ENCODE peak calls at places on chromosomes 3 and 15, in nine cellular contexts. W is iPS-NIHi11; U is NCI-H2171 treated with DMSO at 0.1 percent for 48 hours; R is NCI-H2029; K is activated CD8-positive, alpha-beta T cell treated with anti-CD3 and anti-CD28 coated beads for 36 hours; I is choroid plexus epithelial cell; M is activated T-cell treated with anti-CD3 and anti-CD28 coated beads for 24 hours; V is HFFc6; O is stomach. Q is an unnamed sample.

GRCh38 chr3:33886015-33886414 is 87.6 kb downstream of the PDCD6IP start:
- DNase-seq in W (no peak), U (no peak), R (no peak), K (no peak), I (peak), M (no peak), V (no peak), O (no peak), Q (no peak)

GRCh38 chr3:185057829-185058228 is 95.0 kb downstream of the C3orf70 start:
- DNase-seq in W (no peak), U (no peak), R (no peak), K (no peak), I (no peak), M (no peak), V (no peak), O (no peak), Q (no peak)

GRCh38 chr3:66476852-66477381 is 23.9 kb downstream of the LRIG1 start:
- DNase-seq in W (no peak), U (no peak), R (no peak), K (no peak), I (no peak), M (no peak), V (no peak), O (no peak), Q (no peak)

GRCh38 chr3:37161351-37161750 is 13.0 kb downstream of the LRRFIP2 start:
- DNase-seq in W (no peak), U (no peak), R (no peak), K (no peak), I (no peak), M (no peak), V (peak), O (no peak), Q (no peak)

GRCh38 chr15:62566248-62566647 is 401.2 kb upstream of the C2CD4B start:
- DNase-seq in W (no peak), U (no peak), R (no peak), K (no peak), I (no peak), M (no peak), V (peak), O (no peak), Q (no peak)

GRCh38 chr3:102757950-102758349 is 323.1 kb downstream of the ZPLD1 start:
- DNase-seq in W (no peak), U (no peak), R (no peak), K (no peak), I (no peak), M (no peak), V (no peak), O (no peak), Q (no peak)

GRCh38 chr3:66625464-66626216 is 124.8 kb upstream of the LRIG1 start:
- DNase-seq in W (no peak), U (no peak), R (no peak), K (no peak), I (peak), M (no peak), V (no peak), O (no peak), Q (no peak)

GRCh38 chr3:43004282-43004681 is 25.2 kb downstream of the GASK1A start:
- DNase-seq in W (no peak), U (no peak), R (no peak), K (no peak), I (peak), M (no peak), V (no peak), O (no peak), Q (no peak)

GRCh38 chr3:170228093-170228766 is 6.0 kb downstream of the PRKCI start:
- DNase-seq in W (no peak), U (no peak), R (no peak), K (no peak), I (peak), M (no peak), V (peak), O (no peak), Q (no peak)

GRCh38 chr3:169264711-169265110 is 398.8 kb downstream of the MECOM start:
- DNase-seq in W (no peak), U (peak), R (peak), K (no peak), I (peak), M (no peak), V (peak), O (peak), Q (peak)

GRCh38 chr3:183247190-183247589 is 5.9 kb upstream of the B3GNT5 start:
- DNase-seq in W (no peak), U (no peak), R (no peak), K (no peak), I (peak), M (no peak), V (no peak), O (no peak), Q (no peak)

GRCh38 chr15:50883903-50884302 is 24.6 kb upstream of the AP4E1 start:
- DNase-seq in W (no peak), U (no peak), R (no peak), K (peak), I (peak), M (no peak), V (peak), O (no peak), Q (no peak)

GRCh38 chr3:40867826-40868225 is 331.5 kb upstream of the CTNNB1 start:
- DNase-seq in W (no peak), U (no peak), R (no peak), K (no peak), I (no peak), M (no peak), V (no peak), O (no peak), Q (no peak)

GRCh38 chr3:55183259-55183658 is 255.4 kb upstream of the LRTM1 start:
- DNase-seq in W (no peak), U (no peak), R (no peak), K (no peak), I (no peak), M (no peak), V (no peak), O (no peak), Q (no peak)

GRCh38 chr3:200747-201146 is 4.2 kb downstream of the CHL1 start:
- DNase-seq in W (no peak), U (no peak), R (no peak), K (no peak), I (no peak), M (no peak), V (no peak), O (no peak), Q (no peak)

GRCh38 chr3:54262541-54262940 is 140.2 kb downstream of the CACNA2D3 start:
- DNase-seq in W (no peak), U (no peak), R (no peak), K (no peak), I (no peak), M (no peak), V (no peak), O (no peak), Q (no peak)

GRCh38 chr3:56107157-56107556 is 361.1 kb downstream of the ERC2 start:
- DNase-seq in W (no peak), U (no peak), R (no peak), K (no peak), I (no peak), M (no peak), V (no peak), O (no peak), Q (no peak)

GRCh38 chr3:152301745-152302181 is 33.0 kb downstream of the MBNL1 start:
- DNase-seq in W (no peak), U (no peak), R (no peak), K (no peak), I (no peak), M (no peak), V (no peak), O (no peak), Q (no peak)

GRCh38 chr15:35499723-35500122 is 46.2 kb downstream of the DPH6 start:
- DNase-seq in W (no peak), U (no peak), R (no peak), K (no peak), I (peak), M (no peak), V (no peak), O (no peak), Q (no peak)

GRCh38 chr3:187878776-187879524 is 133.7 kb upstream of the BCL6 start:
- DNase-seq in W (no peak), U (no peak), R (peak), K (no peak), I (peak), M (no peak), V (peak), O (no peak), Q (no peak)

GRCh38 chr3:116445291-116445841 is at the start of gene LSAMP:
- DNase-seq in W (peak), U (peak), R (no peak), K (no peak), I (peak), M (no peak), V (no peak), O (no peak), Q (peak)

GRCh38 chr3:122030381-122031122 is 8.5 kb upstream of the ILDR1 start:
- DNase-seq in W (no peak), U (no peak), R (no peak), K (peak), I (peak), M (no peak), V (peak), O (no peak), Q (no peak)

GRCh38 chr15:51801391-51801835 is 28.0 kb upstream of the TMOD3 start:
- DNase-seq in W (peak), U (peak), R (no peak), K (peak), I (peak), M (no peak), V (no peak), O (no peak), Q (peak)

GRCh38 chr3:84600703-84601225 is 358.0 kb upstream of the CADM2 start:
- DNase-seq in W (no peak), U (no peak), R (no peak), K (no peak), I (peak), M (no peak), V (no peak), O (no peak), Q (no peak)

GRCh38 chr15:85793641-85794597 is 806 bp downstream of the KLHL25 start:
- DNase-seq in W (peak), U (peak), R (no peak), K (peak), I (peak), M (no peak), V (no peak), O (peak), Q (peak)

GRCh38 chr3:112327371-112327951 is 5.5 kb upstream of the CD200 start:
- DNase-seq in W (peak), U (peak), R (no peak), K (peak), I (peak), M (no peak), V (peak), O (no peak), Q (peak)

GRCh38 chr3:100246999-100247398 is 13.8 kb upstream of the TBC1D23 start:
- DNase-seq in W (no peak), U (no peak), R (no peak), K (no peak), I (no peak), M (no peak), V (no peak), O (no peak), Q (no peak)

GRCh38 chr15:30008156-30008555 is 74.6 kb upstream of the GOLGA8J start:
- DNase-seq in W (no peak), U (no peak), R (no peak), K (no peak), I (peak), M (no peak), V (no peak), O (no peak), Q (no peak)

GRCh38 chr3:185254799-185255198 is 950 bp upstream of the EHHADH start:
- DNase-seq in W (no peak), U (no peak), R (no peak), K (peak), I (no peak), M (no peak), V (no peak), O (no peak), Q (no peak)

GRCh38 chr3:194271459-194272035 is 79.6 kb downstream of the CPN2 start:
- DNase-seq in W (no peak), U (no peak), R (no peak), K (no peak), I (no peak), M (no peak), V (no peak), O (no peak), Q (no peak)

GRCh38 chr15:76208786-76209424 is 102.4 kb downstream of the ETFA start:
- DNase-seq in W (no peak), U (no peak), R (peak), K (peak), I (no peak), M (no peak), V (no peak), O (peak), Q (no peak)

Q was measured in D341Med.